ENCODE peak calls at places on chromosomes 4 and X, in five cellular contexts. A is mesothelial cell of epicardium, E is activated gamma-delta T cell treated with Interleukin-2 at 50 U/mL for 16 hours, X is GM23248, W is hepatic stellate cell. T is an unnamed sample.

GRCh38 chr4:16875487-16875886 is 23.0 kb downstream of the LDB2 start:
- DNase-seq in A (no peak), E (no peak), X (peak), W (peak), T (no peak)

GRCh38 chrX:97109730-97110129 is 226.0 kb downstream of the RPA4 start:
- DNase-seq in A (no peak), E (no peak), X (no peak), W (no peak), T (no peak)

GRCh38 chrX:34300871-34301270 is 168.8 kb upstream of the FAM47A start:
- DNase-seq in A (peak), E (no peak), X (peak), W (peak), T (peak)

GRCh38 chr4:93199492-93199891 is 629.1 kb upstream of the ATOH1 start:
- DNase-seq in A (no peak), E (no peak), X (peak), W (peak), T (peak)

GRCh38 chrX:104250470-104250869 is 4.3 kb downstream of the ESX1 start:
- DNase-seq in A (no peak), E (no peak), X (no peak), W (no peak), T (no peak)

GRCh38 chrX:136185409-136186022 is 38.2 kb downstream of the FHL1 start:
- DNase-seq in A (no peak), E (no peak), X (peak), W (no peak), T (no peak)

GRCh38 chr4:1014395-1015167 is 3.2 kb downstream of the FGFRL1 start:
- DNase-seq in A (no peak), E (no peak), X (no peak), W (no peak), T (no peak)

GRCh38 chrX:784829-785228 is 154.2 kb downstream of the SHOX start:
- DNase-seq in A (no peak), E (no peak), X (no peak), W (no peak), T (no peak)

GRCh38 chr4:114286275-114286674 is 306.8 kb upstream of the ARSJ start:
- DNase-seq in A (no peak), E (no peak), X (peak), W (no peak), T (no peak)

GRCh38 chr4:6123116-6123515 is 77.2 kb downstream of the JAKMIP1 start:
- DNase-seq in A (no peak), E (no peak), X (no peak), W (no peak), T (no peak)

GRCh38 chrX:130974323-130974722 is 71.3 kb upstream of the ENOX2 start:
- DNase-seq in A (no peak), E (no peak), X (peak), W (no peak), T (no peak)

GRCh38 chr4:113958766-113959540 is 20.5 kb downstream of the ARSJ start:
- DNase-seq in A (no peak), E (no peak), X (peak), W (no peak), T (no peak)

GRCh38 chrX:39823848-39824247 is 273.9 kb downstream of the BCOR start:
- DNase-seq in A (no peak), E (no peak), X (no peak), W (no peak), T (no peak)

GRCh38 chr4:15239866-15240265 is 188.0 kb upstream of the C1QTNF7 start:
- DNase-seq in A (no peak), E (no peak), X (no peak), W (peak), T (no peak)

GRCh38 chr4:188778880-188779279 is 639.6 kb downstream of the TRIML1 start:
- DNase-seq in A (no peak), E (no peak), X (peak), W (no peak), T (no peak)

GRCh38 chr4:48960988-48961635 is 25.0 kb upstream of the CWH43 start:
- DNase-seq in A (no peak), E (no peak), X (no peak), W (no peak), T (no peak)

GRCh38 chrX:21838937-21839333 is 482 bp upstream of the MBTPS2 start:
- DNase-seq in A (no peak), E (no peak), X (peak), W (no peak), T (no peak)

GRCh38 chr4:18975916-18976610 is 954.5 kb upstream of the LCORL start:
- DNase-seq in A (no peak), E (no peak), X (no peak), W (no peak), T (no peak)

GRCh38 chrX:10617186-10617963 is 3.0 kb downstream of the MID1 start:
- DNase-seq in A (no peak), E (no peak), X (no peak), W (no peak), T (no peak)

GRCh38 chrX:10447577-10448214 is 172.7 kb downstream of the MID1 start:
- DNase-seq in A (no peak), E (no peak), X (peak), W (no peak), T (no peak)

GRCh38 chrX:75061701-75062100 is 94.4 kb downstream of the ABCB7 start:
- DNase-seq in A (no peak), E (no peak), X (peak), W (no peak), T (no peak)

GRCh38 chrX:318739-319578 is at the start of gene GTPBP6:
- DNase-seq in A (peak), E (peak), X (peak), W (peak), T (peak)

GRCh38 chr4:42050850-42051249 is 60.5 kb downstream of the SLC30A9 start:
- DNase-seq in A (no peak), E (no peak), X (peak), W (no peak), T (no peak)

GRCh38 chr4:110793381-110793801 is 170.5 kb upstream of the PITX2 start:
- DNase-seq in A (no peak), E (no peak), X (peak), W (no peak), T (no peak)

GRCh38 chr4:114109776-114110175 is 130.3 kb upstream of the ARSJ start:
- DNase-seq in A (no peak), E (no peak), X (no peak), W (no peak), T (no peak)

GRCh38 chr4:183876268-183876934 is 28.7 kb upstream of the STOX2 start:
- DNase-seq in A (peak), E (no peak), X (peak), W (peak), T (no peak)

GRCh38 chr4:45370370-45370769 is 644.0 kb upstream of the GNPDA2 start:
- DNase-seq in A (no peak), E (no peak), X (no peak), W (no peak), T (no peak)

GRCh38 chr4:183610613-183611012 is 48.4 kb downstream of the RWDD4 start:
- DNase-seq in A (no peak), E (no peak), X (peak), W (no peak), T (no peak)

GRCh38 chrX:83658731-83659130 is 150.6 kb downstream of the POU3F4 start:
- DNase-seq in A (no peak), E (no peak), X (no peak), W (no peak), T (peak)

GRCh38 chrX:51571821-51572220 is 46.9 kb downstream of the CENPVL3 start:
- DNase-seq in A (no peak), E (no peak), X (no peak), W (no peak), T (no peak)

GRCh38 chrX:18966624-18967023 is 17.3 kb downstream of the PHKA2 start:
- DNase-seq in A (no peak), E (no peak), X (no peak), W (no peak), T (no peak)

GRCh38 chr4:99859618-99860017 is 34.6 kb downstream of the LAMTOR3 start:
- DNase-seq in A (no peak), E (no peak), X (no peak), W (no peak), T (no peak)

GRCh38 chr4:20624783-20625364 is 75.4 kb upstream of the PACRGL start:
- DNase-seq in A (no peak), E (no peak), X (no peak), W (no peak), T (no peak)